ENCODE peak calls at places on chromosomes 13 and 19, in five cellular contexts. One of them, this sample, is unnamed.

GRCh38 chr13:38530492-38530891 is 156.4 kb upstream of the FREM2 start:
- DNase-seq in stomach: no peak
- DNase-seq in GM23338: peak; percentile 24
- DNase-seq in CD4-positive, CD25-positive, alpha-beta regulatory T cell: no peak
- DNase-seq in dorsolateral prefrontal cortex: no peak
- DNase-seq in this sample: no peak

GRCh38 chr13:75458696-75459422 is 23.1 kb downstream of the TBC1D4 start:
- DNase-seq in stomach: peak; percentile 71
- DNase-seq in GM23338: peak; percentile 40
- DNase-seq in CD4-positive, CD25-positive, alpha-beta regulatory T cell: no peak
- DNase-seq in dorsolateral prefrontal cortex: no peak
- DNase-seq in this sample: no peak

GRCh38 chr13:105432408-105432807 is 1103.1 kb downstream of the EFNB2 start:
- DNase-seq in stomach: no peak
- DNase-seq in GM23338: no peak
- DNase-seq in CD4-positive, CD25-positive, alpha-beta regulatory T cell: no peak
- DNase-seq in dorsolateral prefrontal cortex: no peak
- DNase-seq in this sample: no peak

GRCh38 chr19:32823747-32824102 is 45.8 kb downstream of the SLC7A9 start:
- DNase-seq in stomach: no peak
- DNase-seq in GM23338: no peak
- DNase-seq in CD4-positive, CD25-positive, alpha-beta regulatory T cell: no peak
- DNase-seq in dorsolateral prefrontal cortex: no peak
- DNase-seq in this sample: no peak

GRCh38 chr13:109869312-109870237 is 83.2 kb upstream of the IRS2 start:
- DNase-seq in stomach: peak; percentile 75
- DNase-seq in GM23338: peak; percentile 28
- DNase-seq in CD4-positive, CD25-positive, alpha-beta regulatory T cell: no peak
- DNase-seq in dorsolateral prefrontal cortex: peak; percentile 84
- DNase-seq in this sample: peak; percentile 10

GRCh38 chr13:23411220-23411619 is 22.3 kb downstream of the SACS start:
- DNase-seq in stomach: no peak
- DNase-seq in GM23338: no peak
- DNase-seq in CD4-positive, CD25-positive, alpha-beta regulatory T cell: no peak
- DNase-seq in dorsolateral prefrontal cortex: no peak
- DNase-seq in this sample: no peak

GRCh38 chr19:55228403-55229031 is at the start of gene TMEM86B:
- DNase-seq in stomach: peak; percentile 58
- DNase-seq in GM23338: no peak
- DNase-seq in CD4-positive, CD25-positive, alpha-beta regulatory T cell: no peak
- DNase-seq in dorsolateral prefrontal cortex: no peak
- DNase-seq in this sample: no peak

GRCh38 chr19:4374451-4375163 is 25.7 kb downstream of the SH3GL1 start:
- DNase-seq in stomach: peak; percentile 73
- DNase-seq in GM23338: no peak
- DNase-seq in CD4-positive, CD25-positive, alpha-beta regulatory T cell: no peak
- DNase-seq in dorsolateral prefrontal cortex: peak; percentile 60
- DNase-seq in this sample: no peak

GRCh38 chr13:44815507-44816074 is 173.7 kb downstream of the NUFIP1 start:
- DNase-seq in stomach: no peak
- DNase-seq in GM23338: peak; percentile 62
- DNase-seq in CD4-positive, CD25-positive, alpha-beta regulatory T cell: no peak
- DNase-seq in dorsolateral prefrontal cortex: no peak
- DNase-seq in this sample: no peak

GRCh38 chr13:113643593-113643992 is 14.4 kb downstream of the ATP4B start:
- DNase-seq in stomach: no peak
- DNase-seq in GM23338: no peak
- DNase-seq in CD4-positive, CD25-positive, alpha-beta regulatory T cell: no peak
- DNase-seq in dorsolateral prefrontal cortex: no peak
- DNase-seq in this sample: no peak

GRCh38 chr19:9792191-9793050 is 23.9 kb upstream of the ZNF846 start:
- DNase-seq in stomach: peak; percentile 96
- DNase-seq in GM23338: peak; percentile 99
- DNase-seq in CD4-positive, CD25-positive, alpha-beta regulatory T cell: peak; percentile 87
- DNase-seq in dorsolateral prefrontal cortex: peak; percentile 93
- DNase-seq in this sample: peak; percentile 90

GRCh38 chr13:45372189-45373115 is 31.5 kb upstream of the TPT1 start:
- DNase-seq in stomach: no peak
- DNase-seq in GM23338: no peak
- DNase-seq in CD4-positive, CD25-positive, alpha-beta regulatory T cell: no peak
- DNase-seq in dorsolateral prefrontal cortex: no peak
- DNase-seq in this sample: no peak

GRCh38 chr19:53131085-53131484 is 1.6 kb downstream of the ZNF415 start:
- DNase-seq in stomach: no peak
- DNase-seq in GM23338: peak; percentile 3
- DNase-seq in CD4-positive, CD25-positive, alpha-beta regulatory T cell: no peak
- DNase-seq in dorsolateral prefrontal cortex: no peak
- DNase-seq in this sample: no peak

GRCh38 chr13:71240906-71241305 is 626.1 kb downstream of the DACH1 start:
- DNase-seq in stomach: no peak
- DNase-seq in GM23338: peak; percentile 12
- DNase-seq in CD4-positive, CD25-positive, alpha-beta regulatory T cell: no peak
- DNase-seq in dorsolateral prefrontal cortex: no peak
- DNase-seq in this sample: no peak

GRCh38 chr13:71358218-71358617 is 508.8 kb downstream of the DACH1 start:
- DNase-seq in stomach: no peak
- DNase-seq in GM23338: no peak
- DNase-seq in CD4-positive, CD25-positive, alpha-beta regulatory T cell: no peak
- DNase-seq in dorsolateral prefrontal cortex: no peak
- DNase-seq in this sample: no peak

GRCh38 chr13:42819712-42820111 is 38.3 kb downstream of the FAM216B start:
- DNase-seq in stomach: no peak
- DNase-seq in GM23338: no peak
- DNase-seq in CD4-positive, CD25-positive, alpha-beta regulatory T cell: no peak
- DNase-seq in dorsolateral prefrontal cortex: no peak
- DNase-seq in this sample: no peak

GRCh38 chr13:47726394-47726793 is 274.7 kb downstream of the SUCLA2 start:
- DNase-seq in stomach: no peak
- DNase-seq in GM23338: no peak
- DNase-seq in CD4-positive, CD25-positive, alpha-beta regulatory T cell: no peak
- DNase-seq in dorsolateral prefrontal cortex: no peak
- DNase-seq in this sample: no peak

GRCh38 chr13:30656178-30656577 is 38.5 kb downstream of the USPL1 start:
- DNase-seq in stomach: no peak
- DNase-seq in GM23338: no peak
- DNase-seq in CD4-positive, CD25-positive, alpha-beta regulatory T cell: no peak
- DNase-seq in dorsolateral prefrontal cortex: no peak
- DNase-seq in this sample: no peak

GRCh38 chr19:39832341-39833083 is 1.4 kb downstream of the DYRK1B start:
- DNase-seq in stomach: no peak
- DNase-seq in GM23338: no peak
- DNase-seq in CD4-positive, CD25-positive, alpha-beta regulatory T cell: no peak
- DNase-seq in dorsolateral prefrontal cortex: no peak
- DNase-seq in this sample: no peak

GRCh38 chr13:97274782-97275252 is 52.7 kb downstream of the MBNL2 start:
- DNase-seq in stomach: no peak
- DNase-seq in GM23338: no peak
- DNase-seq in CD4-positive, CD25-positive, alpha-beta regulatory T cell: no peak
- DNase-seq in dorsolateral prefrontal cortex: no peak
- DNase-seq in this sample: no peak
- H3K27ac ChIP-seq in stomach: peak overlapping the region; percentile 71
- H3K27ac ChIP-seq in GM23338: no peak overlapping the region
- H3K27ac ChIP-seq in CD4-positive, CD25-positive, alpha-beta regulatory T cell: no peak overlapping the region
- H3K27ac ChIP-seq in dorsolateral prefrontal cortex: no peak overlapping the region
- H3K27ac ChIP-seq in this sample: no peak overlapping the region

GRCh38 chr13:40484981-40485380 is 181.5 kb downstream of the FOXO1 start:
- DNase-seq in stomach: no peak
- DNase-seq in GM23338: no peak
- DNase-seq in CD4-positive, CD25-positive, alpha-beta regulatory T cell: no peak
- DNase-seq in dorsolateral prefrontal cortex: no peak
- DNase-seq in this sample: no peak
- H3K27ac ChIP-seq in stomach: no peak overlapping the region
- H3K27ac ChIP-seq in GM23338: no peak overlapping the region
- H3K27ac ChIP-seq in CD4-positive, CD25-positive, alpha-beta regulatory T cell: peak overlapping the region; percentile 91
- H3K27ac ChIP-seq in dorsolateral prefrontal cortex: no peak overlapping the region
- H3K27ac ChIP-seq in this sample: no peak overlapping the region

DNA sequence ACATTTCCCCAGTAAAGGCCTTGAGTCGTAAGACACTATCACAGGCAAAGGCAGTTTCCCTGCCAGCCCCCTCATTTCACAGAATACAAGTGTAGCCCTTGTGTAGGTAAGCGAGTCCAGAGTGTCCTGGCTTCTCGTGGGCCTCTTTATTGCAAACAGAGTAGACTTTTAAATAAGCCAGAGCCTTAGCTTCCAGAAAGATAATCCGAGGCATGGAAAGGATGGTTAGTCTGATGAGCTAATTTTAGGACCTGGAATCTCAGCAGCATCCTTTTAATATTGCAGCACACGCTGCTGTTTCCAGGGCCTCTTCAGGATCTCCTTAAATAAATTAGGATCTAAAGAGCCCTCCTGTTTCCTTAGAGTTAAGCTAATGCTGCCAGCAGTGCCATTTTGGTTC is 99.2 kb downstream of the RFC3 start:
- DNase-seq in stomach: no peak
- DNase-seq in GM23338: no peak
- DNase-seq in CD4-positive, CD25-positive, alpha-beta regulatory T cell: no peak
- DNase-seq in dorsolateral prefrontal cortex: no peak
- DNase-seq in this sample: no peak
- H3K27ac ChIP-seq in stomach: no peak overlapping the region
- H3K27ac ChIP-seq in GM23338: no peak overlapping the region
- H3K27ac ChIP-seq in CD4-positive, CD25-positive, alpha-beta regulatory T cell: no peak overlapping the region
- H3K27ac ChIP-seq in dorsolateral prefrontal cortex: peak overlapping the region; percentile 71
- H3K27ac ChIP-seq in this sample: no peak overlapping the region

GRCh38 chr19:57748029-57748428 is 1.4 kb downstream of the ZNF776 start:
- DNase-seq in stomach: no peak
- DNase-seq in GM23338: no peak
- DNase-seq in CD4-positive, CD25-positive, alpha-beta regulatory T cell: no peak
- DNase-seq in dorsolateral prefrontal cortex: no peak
- DNase-seq in this sample: no peak

GRCh38 chr19:57746580-57747471 is at the start of gene ZNF776:
- DNase-seq in stomach: peak; percentile 86
- DNase-seq in GM23338: peak; percentile 98
- DNase-seq in CD4-positive, CD25-positive, alpha-beta regulatory T cell: peak; percentile 75
- DNase-seq in dorsolateral prefrontal cortex: peak; percentile 82
- DNase-seq in this sample: peak; percentile 89

DNA sequence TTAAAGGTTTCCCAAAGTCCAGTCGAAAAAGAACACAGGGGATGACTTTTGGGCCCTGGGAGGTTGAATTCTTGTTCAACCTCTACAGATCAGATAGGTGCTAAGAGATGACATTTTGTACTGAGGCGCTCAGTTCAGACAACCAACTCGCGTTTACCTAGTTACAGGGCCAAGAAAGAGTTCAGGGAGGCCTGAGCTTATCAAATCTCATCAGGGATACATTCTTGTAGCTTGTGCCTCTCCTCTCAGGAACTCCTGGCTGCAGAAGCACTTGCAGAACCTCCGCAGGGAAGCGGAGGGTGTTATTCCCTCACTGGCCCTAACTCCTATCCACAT is 825 bp downstream of the ZNF776 start:
- DNase-seq in stomach: no peak
- DNase-seq in GM23338: no peak
- DNase-seq in CD4-positive, CD25-positive, alpha-beta regulatory T cell: no peak
- DNase-seq in dorsolateral prefrontal cortex: no peak
- DNase-seq in this sample: no peak
- H3K27ac ChIP-seq in stomach: no peak overlapping the region
- H3K27ac ChIP-seq in GM23338: no peak overlapping the region
- H3K27ac ChIP-seq in CD4-positive, CD25-positive, alpha-beta regulatory T cell: no peak overlapping the region
- H3K27ac ChIP-seq in dorsolateral prefrontal cortex: no peak overlapping the region
- H3K27ac ChIP-seq in this sample: no peak overlapping the region

DNA sequence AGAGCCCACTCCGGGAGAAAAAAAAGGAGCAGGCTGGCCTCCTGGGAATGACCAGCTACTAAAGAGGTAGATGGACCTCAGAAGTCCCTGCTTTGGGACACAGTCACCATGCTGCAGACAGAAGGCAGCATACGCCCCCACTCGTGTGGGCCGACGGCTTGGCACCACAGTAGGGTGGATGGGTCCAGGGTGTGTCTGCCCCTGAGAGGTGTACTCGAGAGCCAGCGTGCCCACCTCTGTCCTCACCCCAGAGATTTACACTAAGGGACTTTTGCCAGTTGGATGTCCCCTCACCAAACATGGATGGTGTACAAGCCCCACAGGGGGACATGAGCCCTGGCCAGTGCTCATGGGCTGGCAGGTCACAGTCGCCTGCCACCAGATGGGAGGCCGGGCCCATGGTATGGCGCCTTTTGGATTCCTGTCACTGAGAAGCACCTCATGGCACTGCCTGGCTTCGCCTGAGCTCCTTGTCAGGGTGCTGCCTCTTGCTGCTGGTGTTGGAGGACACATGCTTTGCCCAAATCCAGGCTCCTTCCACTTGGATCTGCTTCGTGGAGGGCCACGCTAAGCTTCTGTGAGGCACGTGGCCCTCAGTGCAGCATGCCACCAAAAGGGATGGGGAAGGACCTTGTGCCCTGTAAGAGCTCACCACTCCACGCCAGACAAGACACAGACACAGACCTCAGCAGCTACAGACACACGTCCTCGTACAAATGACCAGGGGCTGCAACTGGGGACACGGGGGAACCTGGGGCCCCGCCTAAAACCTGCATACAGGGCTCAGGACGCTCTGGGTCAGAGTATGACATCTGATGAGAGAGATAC is 13.3 kb upstream of the EPHX3 start:
- DNase-seq in stomach: no peak
- DNase-seq in GM23338: no peak
- DNase-seq in CD4-positive, CD25-positive, alpha-beta regulatory T cell: no peak
- DNase-seq in dorsolateral prefrontal cortex: no peak
- DNase-seq in this sample: no peak
- H3K27ac ChIP-seq in stomach: peak overlapping the region; percentile 91
- H3K27ac ChIP-seq in GM23338: no peak overlapping the region
- H3K27ac ChIP-seq in CD4-positive, CD25-positive, alpha-beta regulatory T cell: no peak overlapping the region
- H3K27ac ChIP-seq in dorsolateral prefrontal cortex: peak overlapping the region; percentile 83
- H3K27ac ChIP-seq in this sample: peak overlapping the region; percentile 45

GRCh38 chr13:97723655-97724054 is 229.8 kb upstream of the IPO5 start:
- DNase-seq in stomach: no peak
- DNase-seq in GM23338: no peak
- DNase-seq in CD4-positive, CD25-positive, alpha-beta regulatory T cell: no peak
- DNase-seq in dorsolateral prefrontal cortex: no peak
- DNase-seq in this sample: no peak
- H3K27ac ChIP-seq in stomach: no peak overlapping the region
- H3K27ac ChIP-seq in GM23338: no peak overlapping the region
- H3K27ac ChIP-seq in CD4-positive, CD25-positive, alpha-beta regulatory T cell: no peak overlapping the region
- H3K27ac ChIP-seq in dorsolateral prefrontal cortex: peak overlapping the region; percentile 64
- H3K27ac ChIP-seq in this sample: no peak overlapping the region

GRCh38 chr13:67229438-67230242 is 496 bp downstream of the PCDH9 start:
- DNase-seq in stomach: no peak
- DNase-seq in GM23338: peak; percentile 10
- DNase-seq in CD4-positive, CD25-positive, alpha-beta regulatory T cell: no peak
- DNase-seq in dorsolateral prefrontal cortex: no peak
- DNase-seq in this sample: no peak
- H3K27ac ChIP-seq in stomach: peak overlapping the region; percentile 91
- H3K27ac ChIP-seq in GM23338: no peak overlapping the region
- H3K27ac ChIP-seq in CD4-positive, CD25-positive, alpha-beta regulatory T cell: no peak overlapping the region
- H3K27ac ChIP-seq in dorsolateral prefrontal cortex: peak overlapping the region; percentile 87
- H3K27ac ChIP-seq in this sample: peak overlapping the region; percentile 80

GRCh38 chr19:48720613-48721296 is 1.2 kb upstream of the MAMSTR start:
- DNase-seq in stomach: peak; percentile 97
- DNase-seq in GM23338: peak; percentile 100
- DNase-seq in CD4-positive, CD25-positive, alpha-beta regulatory T cell: peak; percentile 83
- DNase-seq in dorsolateral prefrontal cortex: peak; percentile 100
- DNase-seq in this sample: peak; percentile 94
- H3K27ac ChIP-seq in stomach: peak overlapping the region; percentile 89
- H3K27ac ChIP-seq in GM23338: no peak overlapping the region
- H3K27ac ChIP-seq in CD4-positive, CD25-positive, alpha-beta regulatory T cell: peak overlapping the region; percentile 92
- H3K27ac ChIP-seq in dorsolateral prefrontal cortex: peak overlapping the region; percentile 95
- H3K27ac ChIP-seq in this sample: peak overlapping the region; percentile 100

GRCh38 chr19:47510516-47511127 is 4.2 kb downstream of the NAPA start:
- DNase-seq in stomach: no peak
- DNase-seq in GM23338: peak; percentile 37
- DNase-seq in CD4-positive, CD25-positive, alpha-beta regulatory T cell: no peak
- DNase-seq in dorsolateral prefrontal cortex: no peak
- DNase-seq in this sample: no peak
- H3K27ac ChIP-seq in stomach: peak overlapping the region; percentile 98
- H3K27ac ChIP-seq in GM23338: peak overlapping the region; percentile 45
- H3K27ac ChIP-seq in CD4-positive, CD25-positive, alpha-beta regulatory T cell: no peak overlapping the region
- H3K27ac ChIP-seq in dorsolateral prefrontal cortex: peak overlapping the region; percentile 77
- H3K27ac ChIP-seq in this sample: no peak overlapping the region